ENCODE peak calls at places on chromosome 22, in five cellular contexts. One of them, this sample, is unnamed.

GRCh38 chr22:49291169-49291568 is 536.5 kb downstream of the BRD1 start:
- DNase-seq in HCT116: no peak
- DNase-seq in GM12878: no peak
- DNase-seq in K562: no peak
- DNase-seq in A549: no peak
- DNase-seq in this sample: no peak

GRCh38 chr22:46041642-46042041 is 64.7 kb upstream of the WNT7B start:
- DNase-seq in HCT116: no peak
- DNase-seq in GM12878: no peak
- DNase-seq in K562: no peak
- DNase-seq in A549: no peak
- DNase-seq in this sample: no peak

GRCh38 chr22:49764151-49764581 is 63.5 kb downstream of the BRD1 start:
- DNase-seq in HCT116: no peak
- DNase-seq in GM12878: no peak
- DNase-seq in K562: no peak
- DNase-seq in A549: no peak
- DNase-seq in this sample: no peak

GRCh38 chr22:28822930-28823481 is 22.6 kb upstream of the XBP1 start:
- DNase-seq in HCT116: no peak
- DNase-seq in GM12878: no peak
- DNase-seq in K562: no peak
- DNase-seq in A549: no peak
- DNase-seq in this sample: no peak

GRCh38 chr22:20514658-20515406 is 7.4 kb downstream of the MED15 start:
- DNase-seq in HCT116: no peak
- DNase-seq in GM12878: no peak
- DNase-seq in K562: no peak
- DNase-seq in A549: no peak
- DNase-seq in this sample: peak; percentile 22

GRCh38 chr22:45226681-45227186 is 14.0 kb downstream of the KIAA0930 start:
- DNase-seq in HCT116: no peak
- DNase-seq in GM12878: no peak
- DNase-seq in K562: no peak
- DNase-seq in A549: no peak
- DNase-seq in this sample: peak; percentile 92

GRCh38 chr22:38314140-38314991 is 2.9 kb downstream of the CSNK1E start:
- DNase-seq in HCT116: no peak
- DNase-seq in GM12878: no peak
- DNase-seq in K562: no peak
- DNase-seq in A549: no peak
- DNase-seq in this sample: no peak

GRCh38 chr22:39567135-39567946 is 3.2 kb upstream of the CACNA1I start:
- DNase-seq in HCT116: no peak
- DNase-seq in GM12878: no peak
- DNase-seq in K562: no peak
- DNase-seq in A549: no peak
- DNase-seq in this sample: no peak

GRCh38 chr22:44901301-44901700 is 108.5 kb downstream of the PHF21B start:
- DNase-seq in HCT116: peak; percentile 7
- DNase-seq in GM12878: no peak
- DNase-seq in K562: no peak
- DNase-seq in A549: no peak
- DNase-seq in this sample: peak; percentile 8

GRCh38 chr22:48154943-48155240 is 1392.4 kb downstream of the TBC1D22A start:
- DNase-seq in HCT116: no peak
- DNase-seq in GM12878: no peak
- DNase-seq in K562: no peak
- DNase-seq in A549: no peak
- DNase-seq in this sample: no peak

GRCh38 chr22:48152154-48152775 is 1389.8 kb downstream of the TBC1D22A start:
- DNase-seq in HCT116: no peak
- DNase-seq in GM12878: no peak
- DNase-seq in K562: no peak
- DNase-seq in A549: no peak
- DNase-seq in this sample: no peak

GRCh38 chr22:48152916-48153315 is 1390.5 kb downstream of the TBC1D22A start:
- DNase-seq in HCT116: no peak
- DNase-seq in GM12878: no peak
- DNase-seq in K562: no peak
- DNase-seq in A549: no peak
- DNase-seq in this sample: no peak

GRCh38 chr22:48154169-48154942 is 1391.9 kb downstream of the TBC1D22A start:
- DNase-seq in HCT116: no peak
- DNase-seq in GM12878: no peak
- DNase-seq in K562: no peak
- DNase-seq in A549: no peak
- DNase-seq in this sample: no peak

GRCh38 chr22:48153726-48154125 is 1391.3 kb downstream of the TBC1D22A start:
- DNase-seq in HCT116: no peak
- DNase-seq in GM12878: no peak
- DNase-seq in K562: no peak
- DNase-seq in A549: no peak
- DNase-seq in this sample: no peak
- TF ChIP-seq MAX in HCT116: no peak
- TF ChIP-seq MAX in GM12878: no peak
- TF ChIP-seq MAX in K562: no peak
- TF ChIP-seq MAX in A549: no peak
- TF ChIP-seq MAX in this sample: no peak

GRCh38 chr22:17580461-17581031 is 17.2 kb downstream of the SLC25A18 start:
- DNase-seq in HCT116: no peak
- DNase-seq in GM12878: no peak
- DNase-seq in K562: peak; percentile 37
- DNase-seq in A549: no peak
- DNase-seq in this sample: no peak
- TF ChIP-seq MAX in HCT116: no peak
- TF ChIP-seq MAX in GM12878: no peak
- TF ChIP-seq MAX in K562: peak; percentile 48
- TF ChIP-seq MAX in A549: no peak
- TF ChIP-seq MAX in this sample: no peak

GRCh38 chr22:30596886-30597285 is 5.2 kb upstream of the PES1 start:
- DNase-seq in HCT116: no peak
- DNase-seq in GM12878: no peak
- DNase-seq in K562: no peak
- DNase-seq in A549: no peak
- DNase-seq in this sample: no peak
- TF ChIP-seq MAX in HCT116: no peak
- TF ChIP-seq MAX in GM12878: no peak
- TF ChIP-seq MAX in K562: no peak
- TF ChIP-seq MAX in A549: no peak
- TF ChIP-seq MAX in this sample: no peak

DNA sequence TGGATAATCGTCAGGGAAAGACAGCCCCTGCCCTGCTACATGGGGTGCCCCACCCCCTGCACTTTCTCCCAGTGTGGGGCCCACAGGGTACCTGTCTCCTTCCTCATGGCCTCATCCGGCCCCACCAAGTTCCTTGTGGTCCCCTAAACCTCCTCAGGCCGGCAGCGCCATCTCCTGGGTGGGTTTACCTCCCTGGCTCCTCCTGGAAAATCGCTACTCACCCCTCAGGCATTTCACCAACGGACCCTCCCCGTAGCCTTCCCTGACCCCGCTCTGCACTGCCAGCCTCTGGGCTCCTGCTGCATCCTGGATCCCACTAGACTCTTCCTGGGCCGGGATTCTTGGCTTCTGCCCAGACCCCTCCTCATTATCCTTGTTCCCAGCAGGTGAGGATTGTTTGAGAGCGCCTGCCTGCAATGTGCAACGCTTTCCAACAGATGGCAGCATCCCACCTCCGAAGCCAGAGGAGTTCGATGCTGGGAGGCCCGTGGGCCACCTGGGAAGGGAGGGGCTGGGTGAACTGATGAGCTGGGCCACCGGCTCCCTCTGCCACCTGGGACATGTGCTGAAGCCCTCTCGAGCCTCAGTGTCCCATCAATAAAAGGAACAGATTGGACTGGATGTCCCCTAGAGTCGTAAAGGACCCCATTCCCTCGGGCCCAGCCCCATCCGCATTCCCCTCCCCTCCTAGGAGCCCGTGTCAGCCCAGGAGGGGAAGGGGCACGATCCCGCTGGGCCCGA is 44.2 kb upstream of the TTLL12 start:
- DNase-seq in HCT116: peak; percentile 51
- DNase-seq in GM12878: no peak
- DNase-seq in K562: peak; percentile 73
- DNase-seq in A549: peak; percentile 60
- DNase-seq in this sample: peak; percentile 68
- TF ChIP-seq MAX in HCT116: no peak
- TF ChIP-seq MAX in GM12878: no peak
- TF ChIP-seq MAX in K562: no peak
- TF ChIP-seq MAX in A549: no peak
- TF ChIP-seq MAX in this sample: no peak

GRCh38 chr22:24595863-24596262 is 3.0 kb upstream of the LRRC75B start:
- DNase-seq in HCT116: no peak
- DNase-seq in GM12878: no peak
- DNase-seq in K562: no peak
- DNase-seq in A549: no peak
- DNase-seq in this sample: no peak

GRCh38 chr22:24592846-24593809 is at the start of gene LRRC75B:
- DNase-seq in HCT116: peak; percentile 47
- DNase-seq in GM12878: no peak
- DNase-seq in K562: peak; percentile 82
- DNase-seq in A549: peak; percentile 80
- DNase-seq in this sample: peak; percentile 86

GRCh38 chr22:24594569-24595120 is 1.8 kb upstream of the LRRC75B start:
- DNase-seq in HCT116: no peak
- DNase-seq in GM12878: no peak
- DNase-seq in K562: no peak
- DNase-seq in A549: no peak
- DNase-seq in this sample: no peak

GRCh38 chr22:24593810-24594568 is 1.1 kb upstream of the LRRC75B start:
- DNase-seq in HCT116: no peak
- DNase-seq in GM12878: no peak
- DNase-seq in K562: no peak
- DNase-seq in A549: no peak
- DNase-seq in this sample: no peak

GRCh38 chr22:24595228-24595627 is 2.4 kb upstream of the LRRC75B start:
- DNase-seq in HCT116: no peak
- DNase-seq in GM12878: no peak
- DNase-seq in K562: no peak
- DNase-seq in A549: no peak
- DNase-seq in this sample: no peak
- TF ChIP-seq MAX in HCT116: no peak
- TF ChIP-seq MAX in GM12878: no peak
- TF ChIP-seq MAX in K562: no peak
- TF ChIP-seq MAX in A549: no peak
- TF ChIP-seq MAX in this sample: no peak

This sample was measured in NB4.